ENCODE peak calls at places on chromosomes 13 and 19, in seven cellular contexts. E, F, K, D, C, M and R are unnamed samples.
A peak's percentile ranks its signal among the peaks of the same experiment; 100 is the strongest.

GRCh38 chr13:88051746-88052482 is 380.7 kb downstream of the SLITRK5 start:
- DNase-seq in E (no peak), F (no peak), K (no peak), D (no peak), C (no peak), M (no peak), R (no peak)

GRCh38 chr19:31330237-31330636 is 19.0 kb downstream of the TSHZ3 start:
- DNase-seq in E (no peak), F (no peak), K (no peak), D (no peak), C (no peak), M (no peak), R (no peak)

GRCh38 chr13:46949211-46949610 is 52.4 kb upstream of the HTR2A start:
- DNase-seq in E (no peak), F (no peak), K (no peak), D (no peak), C (no peak), M (no peak), R (no peak)

GRCh38 chr13:26168276-26168814 is 53.8 kb downstream of the RNF6 start:
- DNase-seq in E (peak; percentile 86), F (no peak), K (no peak), D (no peak), C (no peak), M (no peak), R (no peak)

GRCh38 chr19:4713384-4713951 is 10.2 kb downstream of the DPP9 start:
- DNase-seq in E (peak; percentile 98), F (no peak), K (peak; percentile 93), D (no peak), C (peak; percentile 75), M (peak; percentile 99), R (no peak)

GRCh38 chr19:51689751-51690358 is 3.3 kb upstream of the SPACA6 start:
- DNase-seq in E (no peak), F (peak; percentile 17), K (no peak), D (no peak), C (peak; percentile 86), M (no peak), R (peak; percentile 96)

GRCh38 chr19:58037927-58038687 is 4.3 kb downstream of the ZSCAN1 start:
- DNase-seq in E (no peak), F (no peak), K (no peak), D (no peak), C (no peak), M (no peak), R (peak; percentile 70)

GRCh38 chr19:2237051-2237868 is 636 bp downstream of the SF3A2 start:
- DNase-seq in E (no peak), F (no peak), K (no peak), D (peak; percentile 63), C (no peak), M (no peak), R (no peak)

GRCh38 chr13:57787058-57787791 is 155.7 kb downstream of the PCDH17 start:
- DNase-seq in E (no peak), F (no peak), K (no peak), D (no peak), C (no peak), M (no peak), R (peak; percentile 57)

GRCh38 chr13:92656103-92656502 is 570.5 kb upstream of the GPC6 start:
- DNase-seq in E (no peak), F (no peak), K (no peak), D (no peak), C (no peak), M (no peak), R (no peak)

GRCh38 chr19:11179716-11180297 is 17.5 kb downstream of the KANK2 start:
- DNase-seq in E (no peak), F (no peak), K (no peak), D (no peak), C (no peak), M (no peak), R (no peak)

GRCh38 chr13:93689333-93689732 is 462.7 kb downstream of the GPC6 start:
- DNase-seq in E (peak; percentile 18), F (no peak), K (no peak), D (no peak), C (no peak), M (no peak), R (peak; percentile 19)

GRCh38 chr13:40401911-40402776 is 264.3 kb downstream of the FOXO1 start:
- DNase-seq in E (peak; percentile 96), F (peak; percentile 43), K (peak; percentile 95), D (peak; percentile 26), C (peak; percentile 94), M (peak; percentile 99), R (peak; percentile 48)

GRCh38 chr19:11984986-11985385 is 20.1 kb downstream of the ZNF763 start:
- DNase-seq in E (no peak), F (peak; percentile 30), K (no peak), D (peak; percentile 33), C (no peak), M (no peak), R (peak; percentile 77)

GRCh38 chr13:47672982-47673670 is 327.9 kb downstream of the SUCLA2 start:
- DNase-seq in E (peak; percentile 81), F (no peak), K (no peak), D (no peak), C (no peak), M (peak; percentile 99), R (no peak)

GRCh38 chr13:46296920-46297319 is 85.2 kb downstream of the LRRC63 start:
- DNase-seq in E (peak; percentile 84), F (no peak), K (no peak), D (no peak), C (no peak), M (peak; percentile 96), R (peak; percentile 89)

GRCh38 chr13:25973576-25973975 is 78.2 kb downstream of the SHISA2 start:
- DNase-seq in E (no peak), F (no peak), K (no peak), D (no peak), C (no peak), M (no peak), R (no peak)

GRCh38 chr13:100887729-100888151 is 213.1 kb upstream of the TMTC4 start:
- DNase-seq in E (peak; percentile 46), F (no peak), K (no peak), D (no peak), C (no peak), M (peak; percentile 91), R (peak; percentile 54)

GRCh38 chr13:21911916-21912315 is 241.0 kb downstream of the FGF9 start:
- DNase-seq in E (no peak), F (no peak), K (no peak), D (no peak), C (no peak), M (no peak), R (peak; percentile 16)

GRCh38 chr13:97226013-97226412 is 3.9 kb downstream of the MBNL2 start:
- DNase-seq in E (no peak), F (no peak), K (no peak), D (peak; percentile 9), C (no peak), M (no peak), R (no peak)

GRCh38 chr13:27510082-27510481 is 59.7 kb upstream of the MTIF3 start:
- DNase-seq in E (no peak), F (no peak), K (no peak), D (no peak), C (no peak), M (no peak), R (no peak)

GRCh38 chr13:28716511-28716910 is 2.3 kb downstream of the SLC46A3 start:
- DNase-seq in E (peak; percentile 73), F (no peak), K (no peak), D (no peak), C (no peak), M (peak; percentile 92), R (peak; percentile 97)

GRCh38 chr13:89514534-89515312 is 1832.8 kb upstream of the MIR17HG start:
- DNase-seq in E (no peak), F (no peak), K (no peak), D (no peak), C (peak; percentile 21), M (peak; percentile 66), R (peak; percentile 71)

GRCh38 chr19:21128901-21129698 is 12.7 kb upstream of the ZNF431 start:
- DNase-seq in E (no peak), F (no peak), K (no peak), D (peak; percentile 71), C (no peak), M (no peak), R (no peak)

GRCh38 chr19:29714953-29715694 is at the start of gene C19orf12:
- DNase-seq in E (no peak), F (peak; percentile 75), K (no peak), D (peak; percentile 63), C (peak; percentile 56), M (peak; percentile 14), R (peak; percentile 57)

GRCh38 chr13:63636231-63636993 is 2220.8 kb upstream of the PCDH20 start:
- DNase-seq in E (no peak), F (no peak), K (no peak), D (no peak), C (no peak), M (no peak), R (peak; percentile 14)

GRCh38 chr13:113860051-113860471 is 3.8 kb downstream of the GAS6 start:
- DNase-seq in E (no peak), F (no peak), K (no peak), D (no peak), C (peak; percentile 11), M (no peak), R (peak; percentile 40)

GRCh38 chr19:17830567-17831418 is 9.5 kb upstream of the INSL3 start:
- DNase-seq in E (peak; percentile 5), F (peak; percentile 54), K (no peak), D (peak; percentile 52), C (peak; percentile 68), M (peak; percentile 75), R (peak; percentile 94)